ENCODE peak calls at places on chromosomes 11 and 22, in eight cellular contexts. One of them, this sample, is unnamed.

GRCh38 chr22:28024422-28024888 is 105.4 kb upstream of the PITPNB start:
- DNase-seq in H1: no peak
- DNase-seq in RWPE1: no peak
- DNase-seq in GM23338: no peak
- DNase-seq in fibroblast of lung: no peak
- DNase-seq in ovary: no peak
- DNase-seq in adrenal gland: no peak
- DNase-seq in right atrium auricular region: peak; percentile 53
- DNase-seq in this sample: peak; percentile 3

GRCh38 chr11:1055109-1055703 is 18.7 kb upstream of the MUC6 start:
- DNase-seq in fibroblast of lung: no peak
- DNase-seq in adrenal gland: no peak
- DNase-seq in ovary: peak; percentile 4
- DNase-seq in H1: no peak
- DNase-seq in right atrium auricular region: no peak
- DNase-seq in GM23338: no peak
- DNase-seq in RWPE1: no peak
- DNase-seq in this sample: peak; percentile 4

GRCh38 chr11:131601586-131601985 is 231.2 kb downstream of the NTM start:
- DNase-seq in GM23338: no peak
- DNase-seq in fibroblast of lung: peak; percentile 72
- DNase-seq in right atrium auricular region: no peak
- DNase-seq in ovary: no peak
- DNase-seq in adrenal gland: no peak
- DNase-seq in H1: no peak
- DNase-seq in RWPE1: no peak
- DNase-seq in this sample: no peak

GRCh38 chr11:124434699-124435098 is 10.0 kb upstream of the OR8B4 start:
- DNase-seq in GM23338: no peak
- DNase-seq in ovary: no peak
- DNase-seq in fibroblast of lung: no peak
- DNase-seq in RWPE1: no peak
- DNase-seq in right atrium auricular region: no peak
- DNase-seq in H1: no peak
- DNase-seq in adrenal gland: no peak
- DNase-seq in this sample: no peak

GRCh38 chr11:127986073-127986472 is 601.3 kb downstream of the ETS1 start:
- DNase-seq in fibroblast of lung: no peak
- DNase-seq in GM23338: no peak
- DNase-seq in H1: no peak
- DNase-seq in ovary: no peak
- DNase-seq in right atrium auricular region: no peak
- DNase-seq in adrenal gland: no peak
- DNase-seq in RWPE1: no peak
- DNase-seq in this sample: no peak

GRCh38 chr11:104873252-104873651 is 25.0 kb downstream of the CASP12 start:
- DNase-seq in H1: no peak
- DNase-seq in adrenal gland: no peak
- DNase-seq in fibroblast of lung: no peak
- DNase-seq in ovary: no peak
- DNase-seq in GM23338: peak; percentile 56
- DNase-seq in RWPE1: peak; percentile 3
- DNase-seq in right atrium auricular region: no peak
- DNase-seq in this sample: peak; percentile 13

GRCh38 chr11:93073026-93073425 is 103.6 kb downstream of the MTNR1B start:
- DNase-seq in RWPE1: no peak
- DNase-seq in ovary: no peak
- DNase-seq in fibroblast of lung: no peak
- DNase-seq in right atrium auricular region: no peak
- DNase-seq in H1: no peak
- DNase-seq in GM23338: peak; percentile 81
- DNase-seq in adrenal gland: no peak
- DNase-seq in this sample: no peak

GRCh38 chr11:64007160-64007628 is 21.0 kb downstream of the OTUB1 start:
- DNase-seq in fibroblast of lung: peak; percentile 22
- DNase-seq in H1: no peak
- DNase-seq in RWPE1: no peak
- DNase-seq in adrenal gland: peak; percentile 49
- DNase-seq in right atrium auricular region: peak; percentile 61
- DNase-seq in GM23338: peak; percentile 72
- DNase-seq in ovary: no peak
- DNase-seq in this sample: peak; percentile 37

GRCh38 chr22:45398214-45398613 is 15.2 kb downstream of the SMC1B start:
- DNase-seq in H1: no peak
- DNase-seq in fibroblast of lung: no peak
- DNase-seq in adrenal gland: no peak
- DNase-seq in RWPE1: no peak
- DNase-seq in ovary: no peak
- DNase-seq in right atrium auricular region: no peak
- DNase-seq in GM23338: no peak
- DNase-seq in this sample: no peak

GRCh38 chr11:62500066-62501035 is 46.3 kb downstream of the AHNAK start:
- DNase-seq in fibroblast of lung: no peak
- DNase-seq in adrenal gland: no peak
- DNase-seq in ovary: no peak
- DNase-seq in GM23338: peak; percentile 71
- DNase-seq in RWPE1: peak; percentile 90
- DNase-seq in H1: no peak
- DNase-seq in right atrium auricular region: no peak
- DNase-seq in this sample: no peak

GRCh38 chr11:65558002-65558784 is at the start of gene LTBP3:
- DNase-seq in right atrium auricular region: peak; percentile 82
- DNase-seq in H1: no peak
- DNase-seq in GM23338: peak; percentile 80
- DNase-seq in adrenal gland: peak; percentile 88
- DNase-seq in fibroblast of lung: peak; percentile 78
- DNase-seq in RWPE1: peak; percentile 65
- DNase-seq in ovary: peak; percentile 85
- DNase-seq in this sample: no peak

GRCh38 chr11:115117931-115118479 is 386.2 kb downstream of the CADM1 start:
- DNase-seq in H1: peak; percentile 5
- DNase-seq in GM23338: no peak
- DNase-seq in RWPE1: no peak
- DNase-seq in ovary: no peak
- DNase-seq in fibroblast of lung: no peak
- DNase-seq in adrenal gland: no peak
- DNase-seq in right atrium auricular region: no peak
- DNase-seq in this sample: no peak

GRCh38 chr11:27011560-27012253 is 17.8 kb downstream of the FIBIN start:
- DNase-seq in H1: no peak
- DNase-seq in fibroblast of lung: no peak
- DNase-seq in GM23338: no peak
- DNase-seq in adrenal gland: no peak
- DNase-seq in RWPE1: no peak
- DNase-seq in right atrium auricular region: no peak
- DNase-seq in ovary: no peak
- DNase-seq in this sample: no peak

GRCh38 chr11:77198440-77198849 is 70.4 kb downstream of the MYO7A start:
- DNase-seq in right atrium auricular region: no peak
- DNase-seq in fibroblast of lung: no peak
- DNase-seq in ovary: peak; percentile 3
- DNase-seq in H1: peak; percentile 44
- DNase-seq in GM23338: peak; percentile 87
- DNase-seq in adrenal gland: no peak
- DNase-seq in RWPE1: no peak
- DNase-seq in this sample: peak; percentile 69

GRCh38 chr22:50271519-50271970 is 1.4 kb upstream of the MAPK11 start:
- DNase-seq in RWPE1: peak; percentile 36
- DNase-seq in right atrium auricular region: no peak
- DNase-seq in ovary: peak; percentile 51
- DNase-seq in fibroblast of lung: peak; percentile 43
- DNase-seq in adrenal gland: peak; percentile 65
- DNase-seq in GM23338: peak; percentile 69
- DNase-seq in H1: no peak
- DNase-seq in this sample: peak; percentile 86

GRCh38 chr11:2777396-2777795 is 77.6 kb upstream of the KCNQ1OT1 start:
- DNase-seq in ovary: peak; percentile 11
- DNase-seq in GM23338: no peak
- DNase-seq in right atrium auricular region: no peak
- DNase-seq in adrenal gland: peak; percentile 55
- DNase-seq in fibroblast of lung: no peak
- DNase-seq in RWPE1: peak; percentile 67
- DNase-seq in H1: no peak
- DNase-seq in this sample: no peak

GRCh38 chr11:14317659-14318325 is 41.2 kb downstream of the RRAS2 start:
- DNase-seq in adrenal gland: no peak
- DNase-seq in GM23338: no peak
- DNase-seq in RWPE1: no peak
- DNase-seq in H1: no peak
- DNase-seq in fibroblast of lung: no peak
- DNase-seq in right atrium auricular region: no peak
- DNase-seq in ovary: no peak
- DNase-seq in this sample: no peak

GRCh38 chr11:72736452-72737069 is 15.6 kb downstream of the ARAP1 start:
- DNase-seq in fibroblast of lung: peak; percentile 39
- DNase-seq in ovary: no peak
- DNase-seq in adrenal gland: peak; percentile 71
- DNase-seq in right atrium auricular region: no peak
- DNase-seq in H1: no peak
- DNase-seq in GM23338: no peak
- DNase-seq in RWPE1: peak; percentile 71
- DNase-seq in this sample: no peak
- H3K27ac ChIP-seq in fibroblast of lung: peak overlapping the region; percentile 75
- H3K27ac ChIP-seq in ovary: no peak overlapping the region
- H3K27ac ChIP-seq in adrenal gland: peak overlapping the region; percentile 88
- H3K27ac ChIP-seq in right atrium auricular region: peak overlapping the region; percentile 68
- H3K27ac ChIP-seq in H1: no peak overlapping the region
- H3K27ac ChIP-seq in GM23338: peak overlapping the region; percentile 60
- H3K27ac ChIP-seq in RWPE1: peak overlapping the region; percentile 75
- H3K27ac ChIP-seq in this sample: no peak overlapping the region

GRCh38 chr11:79173615-79174014 is 267.2 kb downstream of the TENM4 start:
- DNase-seq in adrenal gland: no peak
- DNase-seq in H1: no peak
- DNase-seq in GM23338: peak; percentile 2
- DNase-seq in ovary: peak; percentile 61
- DNase-seq in RWPE1: no peak
- DNase-seq in right atrium auricular region: no peak
- DNase-seq in fibroblast of lung: peak; percentile 81
- DNase-seq in this sample: no peak
- H3K27ac ChIP-seq in adrenal gland: no peak overlapping the region
- H3K27ac ChIP-seq in H1: no peak overlapping the region
- H3K27ac ChIP-seq in GM23338: no peak overlapping the region
- H3K27ac ChIP-seq in ovary: no peak overlapping the region
- H3K27ac ChIP-seq in RWPE1: no peak overlapping the region
- H3K27ac ChIP-seq in right atrium auricular region: no peak overlapping the region
- H3K27ac ChIP-seq in fibroblast of lung: no peak overlapping the region
- H3K27ac ChIP-seq in this sample: no peak overlapping the region

DNA sequence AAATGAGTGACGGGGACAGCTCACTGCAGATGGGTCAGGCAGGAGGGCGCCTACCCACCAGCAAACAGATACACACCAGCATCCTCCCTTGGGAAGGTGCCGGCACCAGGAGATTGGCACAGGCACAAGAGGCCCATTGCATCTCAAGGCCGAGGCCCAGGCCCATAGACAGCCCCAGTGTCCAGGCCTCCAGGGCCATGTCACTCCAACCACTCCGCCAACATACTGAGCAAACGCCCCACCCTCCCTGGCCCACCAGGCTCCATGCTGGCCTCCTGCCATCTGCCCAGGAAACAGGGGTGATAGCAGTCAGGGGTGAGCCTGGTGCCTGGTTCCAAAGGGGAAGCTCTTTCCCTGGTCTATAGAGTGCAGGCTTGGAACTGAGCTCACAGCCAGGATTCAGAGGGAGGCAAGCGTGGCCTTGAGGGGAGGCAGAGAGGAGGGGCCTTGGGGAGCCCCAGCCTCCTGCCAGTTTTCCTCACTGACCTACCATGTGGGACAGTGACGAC is 34.7 kb downstream of the PISD start:
- DNase-seq in GM23338: no peak
- DNase-seq in H1: no peak
- DNase-seq in RWPE1: no peak
- DNase-seq in right atrium auricular region: no peak
- DNase-seq in adrenal gland: peak; percentile 89
- DNase-seq in ovary: peak; percentile 53
- DNase-seq in fibroblast of lung: no peak
- DNase-seq in this sample: no peak
- H3K27ac ChIP-seq in GM23338: no peak overlapping the region
- H3K27ac ChIP-seq in H1: no peak overlapping the region
- H3K27ac ChIP-seq in RWPE1: peak overlapping the region; percentile 59
- H3K27ac ChIP-seq in right atrium auricular region: peak overlapping the region; percentile 3
- H3K27ac ChIP-seq in adrenal gland: peak overlapping the region; percentile 95
- H3K27ac ChIP-seq in ovary: no peak overlapping the region
- H3K27ac ChIP-seq in fibroblast of lung: no peak overlapping the region
- H3K27ac ChIP-seq in this sample: no peak overlapping the region

GRCh38 chr11:66970371-66970807 is 4.7 kb upstream of the C11orf86 start:
- DNase-seq in adrenal gland: no peak
- DNase-seq in ovary: no peak
- DNase-seq in H1: no peak
- DNase-seq in GM23338: no peak
- DNase-seq in fibroblast of lung: no peak
- DNase-seq in right atrium auricular region: no peak
- DNase-seq in RWPE1: no peak
- DNase-seq in this sample: no peak

GRCh38 chr11:66973956-66974585 is 1.0 kb upstream of the C11orf86 start:
- DNase-seq in RWPE1: no peak
- DNase-seq in right atrium auricular region: no peak
- DNase-seq in GM23338: no peak
- DNase-seq in fibroblast of lung: peak; percentile 55
- DNase-seq in adrenal gland: peak; percentile 68
- DNase-seq in H1: no peak
- DNase-seq in ovary: no peak
- DNase-seq in this sample: no peak

GRCh38 chr11:66970808-66971442 is 4.2 kb upstream of the C11orf86 start:
- DNase-seq in H1: no peak
- DNase-seq in right atrium auricular region: peak; percentile 88
- DNase-seq in ovary: peak; percentile 36
- DNase-seq in fibroblast of lung: peak; percentile 100
- DNase-seq in RWPE1: peak; percentile 91
- DNase-seq in adrenal gland: peak; percentile 93
- DNase-seq in GM23338: no peak
- DNase-seq in this sample: no peak

GRCh38 chr11:66969584-66970205 is 5.4 kb upstream of the C11orf86 start:
- DNase-seq in GM23338: no peak
- DNase-seq in right atrium auricular region: no peak
- DNase-seq in adrenal gland: no peak
- DNase-seq in H1: no peak
- DNase-seq in RWPE1: no peak
- DNase-seq in ovary: no peak
- DNase-seq in fibroblast of lung: peak; percentile 85
- DNase-seq in this sample: no peak

DNA sequence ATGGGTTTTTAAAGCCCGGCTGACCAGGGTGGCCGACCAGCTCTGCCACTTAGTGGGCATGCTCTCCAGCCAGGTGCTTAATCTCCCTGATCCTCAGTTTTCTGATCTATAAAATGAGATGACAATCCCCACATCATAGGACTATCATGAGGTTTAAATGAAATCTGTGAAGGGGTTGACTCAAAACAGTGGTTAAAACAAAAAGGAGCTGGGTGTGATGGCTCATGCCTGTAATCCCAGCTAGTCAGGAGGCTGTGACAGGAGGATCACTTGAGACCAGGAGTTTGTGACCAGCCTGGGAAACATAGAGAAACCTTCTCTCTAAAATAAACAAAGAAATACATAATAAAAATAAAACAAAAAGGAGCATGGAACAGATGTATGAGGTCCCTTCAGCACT is 3.6 kb upstream of the C11orf86 start:
- DNase-seq in H1: no peak
- DNase-seq in adrenal gland: no peak
- DNase-seq in right atrium auricular region: no peak
- DNase-seq in fibroblast of lung: peak; percentile 33
- DNase-seq in GM23338: no peak
- DNase-seq in RWPE1: no peak
- DNase-seq in ovary: no peak
- DNase-seq in this sample: no peak
- H3K27ac ChIP-seq in H1: no peak overlapping the region
- H3K27ac ChIP-seq in adrenal gland: peak overlapping the region; percentile 98
- H3K27ac ChIP-seq in right atrium auricular region: peak overlapping the region; percentile 72
- H3K27ac ChIP-seq in fibroblast of lung: peak overlapping the region; percentile 93
- H3K27ac ChIP-seq in GM23338: no peak overlapping the region
- H3K27ac ChIP-seq in RWPE1: peak overlapping the region; percentile 98
- H3K27ac ChIP-seq in ovary: no peak overlapping the region
- H3K27ac ChIP-seq in this sample: no peak overlapping the region